ENCODE peak calls at places on chromosome 10, in five cellular contexts. D is Peyer's patch, C is brain microvascular endothelial cell, W is left lung, J is endothelial cell of umbilical vein. E is an unnamed sample.

GRCh38 chr10:103273026-103273425 is 3.9 kb upstream of the INA start:
- DNase-seq in C (peak; percentile 91), W (no peak), J (peak; percentile 71), D (no peak), E (peak; percentile 88)

GRCh38 chr10:26859241-26860025 is 1.3 kb downstream of the ABI1 start:
- DNase-seq in J (peak; percentile 24), W (no peak), C (no peak), D (no peak), E (no peak)

GRCh38 chr10:48236199-48236621 is 38.3 kb downstream of the FRMPD2 start:
- DNase-seq in D (no peak), J (no peak), C (no peak), W (no peak), E (no peak)

GRCh38 chr10:22420787-22421517 is 75.7 kb downstream of the SPAG6 start:
- DNase-seq in D (no peak), J (peak; percentile 47), C (no peak), W (no peak), E (no peak)

GRCh38 chr10:130761032-130761575 is 550.4 kb downstream of the TCERG1L start:
- DNase-seq in D (peak; percentile 27), C (no peak), J (no peak), W (peak; percentile 22), E (no peak)

GRCh38 chr10:67618116-67618515 is 77.9 kb downstream of the CTNNA3 start:
- DNase-seq in C (peak; percentile 90), D (no peak), J (no peak), W (no peak), E (no peak)

GRCh38 chr10:74150151-74151056 is at the start of gene AP3M1:
- DNase-seq in C (no peak), J (peak; percentile 82), W (peak; percentile 93), D (peak; percentile 93), E (peak; percentile 80)

GRCh38 chr10:16565604-16566003 is 43.9 kb upstream of the C1QL3 start:
- DNase-seq in J (peak; percentile 17), W (no peak), D (no peak), C (no peak), E (no peak)

GRCh38 chr10:1198453-1199344 is 142.5 kb downstream of the WDR37 start:
- DNase-seq in D (peak; percentile 52), C (no peak), W (no peak), J (no peak), E (no peak)
- TF ChIP-seq CTCF in D (no peak), C (no peak), W (no peak), J (no peak), E (no peak)

GRCh38 chr10:100806356-100806645 is 60.9 kb downstream of the PAX2 start:
- DNase-seq in C (no peak), W (no peak), J (no peak), D (no peak), E (no peak)

GRCh38 chr10:100807241-100808050 is 62.1 kb downstream of the PAX2 start:
- DNase-seq in C (no peak), W (no peak), J (no peak), D (no peak), E (no peak)

GRCh38 chr10:100803481-100803880 is 58.1 kb downstream of the PAX2 start:
- DNase-seq in J (no peak), D (no peak), W (no peak), C (no peak), E (no peak)

GRCh38 chr10:100803908-100804307 is 58.5 kb downstream of the PAX2 start:
- DNase-seq in D (no peak), W (no peak), J (no peak), C (no peak), E (no peak)

GRCh38 chr10:100805543-100806355 is 60.4 kb downstream of the PAX2 start:
- DNase-seq in C (no peak), D (no peak), W (no peak), J (no peak), E (no peak)
- H3K27me3 ChIP-seq in C (peaks cover 25% of the 10 kb centered on the region), D (no peaks in the 10 kb centered on the region), W (peaks cover 95% of the 10 kb centered on the region), J (peaks cover 25% of the 10 kb centered on the region), E (peaks cover 81% of the 10 kb centered on the region)

GRCh38 chr10:97611473-97611872 is 21.8 kb downstream of the MORN4 start:
- DNase-seq in W (no peak), C (no peak), J (no peak), D (no peak), E (no peak)

GRCh38 chr10:97608991-97609561 is 19.6 kb downstream of the C10orf62 start:
- DNase-seq in W (no peak), D (no peak), J (no peak), C (no peak), E (no peak)

GRCh38 chr10:97607076-97607635 is 17.6 kb downstream of the C10orf62 start:
- DNase-seq in J (no peak), W (no peak), C (no peak), D (no peak), E (no peak)

GRCh38 chr10:97618285-97618684 is 15.0 kb downstream of the MORN4 start:
- DNase-seq in J (no peak), C (no peak), W (no peak), D (no peak), E (no peak)

GRCh38 chr10:97612386-97612785 is 20.9 kb downstream of the MORN4 start:
- DNase-seq in W (no peak), J (peak; percentile 71), C (peak; percentile 53), D (no peak), E (peak; percentile 18)
- TF ChIP-seq CTCF in W (peak; percentile 38), J (no peak), C (peak; percentile 48), D (peak; percentile 64), E (peak; percentile 86)

DNA sequence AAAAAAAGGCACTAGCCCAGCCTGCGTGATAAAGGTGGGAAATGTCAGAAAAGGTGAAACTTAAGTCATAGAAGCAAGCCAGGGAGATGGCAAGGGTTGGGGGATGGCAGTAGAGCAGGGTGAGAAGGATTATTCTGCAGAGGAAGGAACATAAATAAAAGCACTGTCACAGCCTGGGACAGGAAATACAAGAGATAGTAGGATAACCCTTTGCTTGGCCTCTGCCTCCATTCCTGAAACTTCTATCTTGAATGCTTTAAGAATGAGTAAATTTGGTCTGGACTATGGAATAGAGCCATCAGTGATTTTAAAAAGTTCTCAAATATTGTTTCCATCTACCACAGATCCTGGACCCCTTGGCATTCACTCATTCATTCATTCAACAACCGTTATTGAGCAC is 50.0 kb downstream of the ABCC2 start:
- DNase-seq in W (no peak), J (no peak), C (no peak), D (no peak), E (no peak)
- H3K27me3 ChIP-seq in W (no peaks in the 10 kb centered on the region), J (no peaks in the 10 kb centered on the region), C (no peaks in the 10 kb centered on the region), D (no peaks in the 10 kb centered on the region), E (no peaks in the 10 kb centered on the region)

GRCh38 chr10:44207160-44207559 is 177.7 kb downstream of the CXCL12 start:
- DNase-seq in D (no peak), C (no peak), W (no peak), J (no peak), E (no peak)
- TF ChIP-seq CTCF in D (no peak), C (no peak), W (no peak), J (no peak), E (no peak)

DNA sequence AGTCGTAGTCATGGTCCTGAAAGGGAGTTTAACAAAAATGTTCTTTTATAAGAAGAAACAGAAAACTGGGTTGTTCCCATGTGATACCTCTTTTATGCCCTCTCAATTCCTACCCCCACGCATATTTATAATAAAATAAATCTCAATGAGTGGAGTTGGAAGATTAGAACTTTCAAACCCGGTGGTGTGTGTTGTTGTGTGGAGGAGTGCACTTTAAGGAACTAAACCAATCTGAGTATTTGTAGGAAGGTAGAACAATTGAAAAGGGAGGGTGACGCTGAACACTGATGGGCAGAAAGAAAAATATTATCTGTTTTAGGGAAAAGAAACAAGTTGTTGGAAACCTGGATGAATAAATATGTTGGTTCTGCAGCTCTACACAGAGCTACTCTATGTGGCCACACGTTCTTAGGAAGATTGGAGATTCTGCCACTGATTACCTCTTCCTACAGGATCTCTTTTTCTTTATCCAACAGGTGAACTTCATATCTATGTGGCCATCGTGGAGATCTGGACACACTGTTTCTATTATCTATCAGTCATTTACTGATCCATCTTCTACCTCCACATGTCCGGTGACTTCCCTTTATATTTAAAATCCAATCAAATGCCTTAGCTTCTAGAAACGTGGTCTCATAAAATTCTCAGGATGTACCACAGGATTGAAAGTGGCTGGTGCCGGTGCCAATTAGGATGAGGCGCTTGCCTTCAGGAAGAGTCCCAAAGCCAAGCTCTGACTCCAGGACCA is 13.0 kb upstream of the GATA3 start:
- DNase-seq in J (peak; percentile 31), D (no peak), C (no peak), W (no peak), E (no peak)
- H3K27me3 ChIP-seq in J (peaks cover 34% of the 10 kb centered on the region), D (peaks cover 89% of the 10 kb centered on the region), C (peaks cover 94% of the 10 kb centered on the region), W (peaks cover 100% of the 10 kb centered on the region), E (peaks cover 100% of the 10 kb centered on the region)

DNA sequence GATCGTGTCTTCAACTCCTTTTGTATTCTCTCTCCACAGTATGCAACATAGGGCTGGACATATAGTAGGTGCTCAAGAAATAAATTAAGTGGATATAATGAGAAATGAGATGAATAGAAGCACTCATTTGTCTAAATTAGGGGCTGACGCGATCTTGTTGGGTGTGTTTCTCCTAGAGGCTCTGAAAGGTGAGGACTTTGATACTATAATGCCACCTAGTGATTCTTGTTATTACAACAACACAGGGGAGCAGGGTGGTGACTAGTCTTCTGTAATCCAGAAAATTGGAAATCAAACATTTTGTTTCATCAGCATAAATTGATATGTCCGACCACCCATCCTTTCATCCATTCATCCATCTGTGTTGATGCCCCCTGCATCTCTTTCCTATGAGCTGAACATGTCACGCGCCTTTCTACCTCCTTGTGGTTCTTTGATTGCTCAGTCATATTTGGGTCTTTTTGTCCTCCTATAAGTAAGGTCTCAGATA is 3.4 kb upstream of the CFAP58 start:
- DNase-seq in C (no peak), D (peak; percentile 52), J (peak; percentile 79), W (no peak), E (peak; percentile 73)
- TF ChIP-seq CTCF in C (peak; percentile 53), D (peak; percentile 89), J (peak; percentile 42), W (peak; percentile 57), E (peak; percentile 93)

GRCh38 chr10:43336641-43337318 is 34.7 kb upstream of the FXYD4 start:
- DNase-seq in D (no peak), W (no peak), C (no peak), J (no peak), E (no peak)
- H3K27me3 ChIP-seq in D (no peaks in the 10 kb centered on the region), W (peaks cover 5% of the 10 kb centered on the region), C (no peaks in the 10 kb centered on the region), J (no peaks in the 10 kb centered on the region), E (no peaks in the 10 kb centered on the region)

DNA sequence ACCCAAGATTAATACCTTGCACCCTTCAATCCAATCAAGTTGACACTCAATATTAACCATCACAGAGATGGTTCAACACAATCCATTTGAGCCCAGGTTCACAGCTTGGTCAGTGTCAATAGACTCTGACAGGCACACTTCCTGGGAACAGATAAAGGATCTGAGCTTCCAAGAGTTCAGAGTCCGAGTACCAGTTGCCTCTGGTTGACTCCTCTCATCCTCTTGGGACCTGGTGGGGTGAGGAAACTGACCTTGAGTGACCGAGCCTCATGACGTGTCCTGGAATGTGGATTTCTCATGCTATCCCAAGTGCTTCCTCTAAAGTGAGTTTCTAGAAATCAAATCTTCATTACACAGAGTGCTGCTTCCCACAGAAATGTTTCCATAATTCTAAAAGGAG is 162.0 kb downstream of the CYP26A1 start:
- DNase-seq in C (peak; percentile 84), D (no peak), J (no peak), W (no peak), E (no peak)
- TF ChIP-seq CTCF in C (no peak), D (no peak), J (no peak), W (no peak), E (no peak)